ENCODE peak calls at places on chromosomes 4 and X, in seven cellular contexts. One of them, this sample, is unnamed.

GRCh38 chr4:154807042-154807630 is 26.1 kb downstream of the RBM46 start:
- DNase-seq in HFFc6: peak
- DNase-seq in naive thymus-derived CD8-positive, alpha-beta T cell: no peak
- DNase-seq in globus pallidus: no peak
- DNase-seq in activated CD4-positive, alpha-beta memory T cell treated with anti-CD3 and anti-CD28 coated beads for 36 hours: no peak
- DNase-seq in stomach: no peak
- DNase-seq in uterus: no peak
- DNase-seq in this sample: peak

GRCh38 chrX:56802921-56803848 is 74.1 kb downstream of the NBDY start:
- DNase-seq in HFFc6: no peak
- DNase-seq in naive thymus-derived CD8-positive, alpha-beta T cell: peak
- DNase-seq in globus pallidus: peak
- DNase-seq in activated CD4-positive, alpha-beta memory T cell treated with anti-CD3 and anti-CD28 coated beads for 36 hours: peak
- DNase-seq in stomach: peak
- DNase-seq in uterus: peak
- DNase-seq in this sample: peak

GRCh38 chr4:73485596-73485995 is 4.1 kb downstream of the AFM start:
- DNase-seq in HFFc6: no peak
- DNase-seq in naive thymus-derived CD8-positive, alpha-beta T cell: no peak
- DNase-seq in globus pallidus: no peak
- DNase-seq in activated CD4-positive, alpha-beta memory T cell treated with anti-CD3 and anti-CD28 coated beads for 36 hours: no peak
- DNase-seq in stomach: no peak
- DNase-seq in uterus: no peak
- DNase-seq in this sample: no peak

GRCh38 chrX:108199691-108200090 is 108.1 kb downstream of the ATG4A start:
- DNase-seq in HFFc6: peak
- DNase-seq in naive thymus-derived CD8-positive, alpha-beta T cell: no peak
- DNase-seq in globus pallidus: peak
- DNase-seq in activated CD4-positive, alpha-beta memory T cell treated with anti-CD3 and anti-CD28 coated beads for 36 hours: no peak
- DNase-seq in stomach: no peak
- DNase-seq in uterus: no peak
- DNase-seq in this sample: no peak

GRCh38 chr4:25926473-25926872 is 12.5 kb downstream of the SMIM20 start:
- DNase-seq in HFFc6: no peak
- DNase-seq in naive thymus-derived CD8-positive, alpha-beta T cell: no peak
- DNase-seq in globus pallidus: no peak
- DNase-seq in activated CD4-positive, alpha-beta memory T cell treated with anti-CD3 and anti-CD28 coated beads for 36 hours: peak
- DNase-seq in stomach: no peak
- DNase-seq in uterus: no peak
- DNase-seq in this sample: peak

GRCh38 chr4:10033191-10033881 is 12.0 kb upstream of the SLC2A9 start:
- DNase-seq in HFFc6: peak
- DNase-seq in naive thymus-derived CD8-positive, alpha-beta T cell: no peak
- DNase-seq in globus pallidus: no peak
- DNase-seq in activated CD4-positive, alpha-beta memory T cell treated with anti-CD3 and anti-CD28 coated beads for 36 hours: peak
- DNase-seq in stomach: no peak
- DNase-seq in uterus: no peak
- DNase-seq in this sample: no peak

GRCh38 chrX:85851418-85851817 is 195.9 kb downstream of the CHM start:
- DNase-seq in HFFc6: peak
- DNase-seq in naive thymus-derived CD8-positive, alpha-beta T cell: no peak
- DNase-seq in globus pallidus: no peak
- DNase-seq in activated CD4-positive, alpha-beta memory T cell treated with anti-CD3 and anti-CD28 coated beads for 36 hours: peak
- DNase-seq in stomach: peak
- DNase-seq in uterus: no peak
- DNase-seq in this sample: peak

GRCh38 chrX:114999906-115000305 is 17.5 kb downstream of the IL13RA2 start:
- DNase-seq in HFFc6: no peak
- DNase-seq in naive thymus-derived CD8-positive, alpha-beta T cell: no peak
- DNase-seq in globus pallidus: no peak
- DNase-seq in activated CD4-positive, alpha-beta memory T cell treated with anti-CD3 and anti-CD28 coated beads for 36 hours: no peak
- DNase-seq in stomach: no peak
- DNase-seq in uterus: no peak
- DNase-seq in this sample: no peak

GRCh38 chrX:108309144-108309543 is 129.1 kb downstream of the COL4A6 start:
- DNase-seq in HFFc6: peak
- DNase-seq in naive thymus-derived CD8-positive, alpha-beta T cell: no peak
- DNase-seq in globus pallidus: no peak
- DNase-seq in activated CD4-positive, alpha-beta memory T cell treated with anti-CD3 and anti-CD28 coated beads for 36 hours: no peak
- DNase-seq in stomach: no peak
- DNase-seq in uterus: no peak
- DNase-seq in this sample: no peak

GRCh38 chr4:98522062-98522461 is 136.3 kb downstream of the TSPAN5 start:
- DNase-seq in HFFc6: no peak
- DNase-seq in naive thymus-derived CD8-positive, alpha-beta T cell: no peak
- DNase-seq in globus pallidus: peak
- DNase-seq in activated CD4-positive, alpha-beta memory T cell treated with anti-CD3 and anti-CD28 coated beads for 36 hours: no peak
- DNase-seq in stomach: no peak
- DNase-seq in uterus: no peak
- DNase-seq in this sample: no peak

GRCh38 chr4:71338846-71339593 is at the start of gene SLC4A4:
- DNase-seq in HFFc6: peak
- DNase-seq in naive thymus-derived CD8-positive, alpha-beta T cell: no peak
- DNase-seq in globus pallidus: no peak
- DNase-seq in activated CD4-positive, alpha-beta memory T cell treated with anti-CD3 and anti-CD28 coated beads for 36 hours: no peak
- DNase-seq in stomach: no peak
- DNase-seq in uterus: no peak
- DNase-seq in this sample: no peak

GRCh38 chr4:8155048-8155447 is 3.6 kb downstream of the ABLIM2 start:
- DNase-seq in HFFc6: peak
- DNase-seq in naive thymus-derived CD8-positive, alpha-beta T cell: no peak
- DNase-seq in globus pallidus: no peak
- DNase-seq in activated CD4-positive, alpha-beta memory T cell treated with anti-CD3 and anti-CD28 coated beads for 36 hours: peak
- DNase-seq in stomach: no peak
- DNase-seq in uterus: no peak
- DNase-seq in this sample: no peak

GRCh38 chrX:106955004-106955772 is 35.0 kb downstream of the CLDN2 start:
- DNase-seq in HFFc6: peak
- DNase-seq in naive thymus-derived CD8-positive, alpha-beta T cell: no peak
- DNase-seq in globus pallidus: no peak
- DNase-seq in activated CD4-positive, alpha-beta memory T cell treated with anti-CD3 and anti-CD28 coated beads for 36 hours: no peak
- DNase-seq in stomach: no peak
- DNase-seq in uterus: no peak
- DNase-seq in this sample: no peak

GRCh38 chr4:150533673-150534072 is 48.3 kb upstream of the MAB21L2 start:
- DNase-seq in HFFc6: peak
- DNase-seq in naive thymus-derived CD8-positive, alpha-beta T cell: no peak
- DNase-seq in globus pallidus: no peak
- DNase-seq in activated CD4-positive, alpha-beta memory T cell treated with anti-CD3 and anti-CD28 coated beads for 36 hours: no peak
- DNase-seq in stomach: no peak
- DNase-seq in uterus: no peak
- DNase-seq in this sample: no peak

GRCh38 chr4:56757821-56758400 is 63.6 kb downstream of the SPINK2 start:
- DNase-seq in HFFc6: peak
- DNase-seq in naive thymus-derived CD8-positive, alpha-beta T cell: peak
- DNase-seq in globus pallidus: peak
- DNase-seq in activated CD4-positive, alpha-beta memory T cell treated with anti-CD3 and anti-CD28 coated beads for 36 hours: peak
- DNase-seq in stomach: peak
- DNase-seq in uterus: peak
- DNase-seq in this sample: no peak

GRCh38 chr4:88965053-88965452 is 91.9 kb downstream of the FAM13A start:
- DNase-seq in HFFc6: no peak
- DNase-seq in naive thymus-derived CD8-positive, alpha-beta T cell: no peak
- DNase-seq in globus pallidus: no peak
- DNase-seq in activated CD4-positive, alpha-beta memory T cell treated with anti-CD3 and anti-CD28 coated beads for 36 hours: no peak
- DNase-seq in stomach: no peak
- DNase-seq in uterus: no peak
- DNase-seq in this sample: no peak

This sample was measured in G401.